ENCODE peak calls at places on chromosomes 12 and 14, in four cellular contexts. B is GM13977; J is stimulated activated CD4-positive, alpha-beta T cell treated with anti-CD3 and anti-CD28 coated beads, Interleukin-4, amount 100 ng/mL, for 4 hours; I is right lobe of liver. O is an unnamed sample.

GRCh38 chr12:104376650-104377506 is 73.3 kb downstream of the EID3 start:
- DNase-seq in B (no peak), I (no peak), J (no peak), O (no peak)

GRCh38 chr14:98946995-98947394 is 325.0 kb downstream of the BCL11B start:
- DNase-seq in J (no peak), B (no peak), I (no peak), O (no peak)

GRCh38 chr14:83520837-83521236 is 1987.2 kb upstream of the SEL1L start:
- DNase-seq in I (no peak), B (no peak), J (no peak), O (no peak)

GRCh38 chr12:16670456-16671050 is 64.6 kb upstream of the LMO3 start:
- DNase-seq in J (no peak), I (no peak), B (no peak), O (no peak)

GRCh38 chr12:108778053-108778452 is 46.7 kb upstream of the CORO1C start:
- DNase-seq in J (no peak), I (no peak), B (no peak), O (no peak)

GRCh38 chr14:56491299-56492285 is 88.0 kb upstream of the TMEM260 start:
- DNase-seq in B (peak; percentile 21), I (no peak), J (peak; percentile 3), O (peak; percentile 71)

GRCh38 chr12:66354291-66354690 is 52.0 kb downstream of the HELB start:
- DNase-seq in J (no peak), B (no peak), I (no peak), O (no peak)

GRCh38 chr12:91274886-91275285 is 92.3 kb upstream of the DCN start:
- DNase-seq in J (no peak), B (no peak), I (no peak), O (no peak)

GRCh38 chr14:69701857-69702256 is 65.1 kb upstream of the SRSF5 start:
- DNase-seq in I (no peak), J (no peak), B (no peak), O (no peak)

GRCh38 chr12:131892711-131893604 is 1.5 kb upstream of the ULK1 start:
- DNase-seq in I (no peak), B (no peak), J (no peak), O (no peak)